ENCODE peak calls at places on chromosomes 7 and 10, in five cellular contexts. O is MM.1S; K is heart left ventricle; C is CD8-positive, alpha-beta T cell; W is heart right ventricle. N is an unnamed sample.

GRCh38 chr7:86963599-86964230 is 95.7 kb downstream of the ELAPOR2 start:
- DNase-seq in O (no peak), K (no peak), C (no peak), W (no peak), N (peak)

GRCh38 chr7:35446091-35446490 is 192.2 kb upstream of the TBX20 start:
- DNase-seq in O (no peak), K (peak), C (no peak), W (peak), N (no peak)

GRCh38 chr10:74320717-74321116 is 169.7 kb downstream of the ADK start:
- DNase-seq in O (no peak), K (no peak), C (no peak), W (no peak), N (no peak)

GRCh38 chr7:73768661-73769480 is 1.2 kb downstream of the CLDN3 start:
- DNase-seq in O (no peak), K (no peak), C (no peak), W (no peak), N (no peak)

GRCh38 chr7:12623223-12623622 is 52.7 kb downstream of the SCIN start:
- DNase-seq in O (no peak), K (no peak), C (no peak), W (no peak), N (no peak)

GRCh38 chr7:137462074-137462715 is 118.7 kb upstream of the PTN start:
- DNase-seq in O (no peak), K (no peak), C (no peak), W (no peak), N (no peak)

GRCh38 chr10:43398939-43399871 is 9.8 kb downstream of the HNRNPF start:
- DNase-seq in O (no peak), K (no peak), C (no peak), W (no peak), N (no peak)

GRCh38 chr10:48636231-48636630 is 31.4 kb upstream of the ARHGAP22 start:
- DNase-seq in O (no peak), K (no peak), C (no peak), W (no peak), N (no peak)

GRCh38 chr10:20768849-20769248 is 128.3 kb downstream of the NEBL start:
- DNase-seq in O (no peak), K (no peak), C (no peak), W (no peak), N (no peak)

GRCh38 chr10:131703941-131704340 is 196.9 kb upstream of the PPP2R2D start:
- DNase-seq in O (no peak), K (no peak), C (no peak), W (no peak), N (no peak)

GRCh38 chr7:51034531-51035264 is 252.0 kb upstream of the GRB10 start:
- DNase-seq in O (no peak), K (no peak), C (no peak), W (no peak), N (no peak)

GRCh38 chr7:155477469-155477868 is 19.5 kb downstream of the EN2 start:
- DNase-seq in O (peak), K (no peak), C (no peak), W (no peak), N (peak)
- TF ChIP-seq CTCF in O (no peak), K (no peak), C (no peak), W (no peak), N (no peak)

GRCh38 chr7:18548569-18548968 is 53.0 kb downstream of the HDAC9 start:
- DNase-seq in O (no peak), K (no peak), C (no peak), W (no peak), N (no peak)
- H3K4me3 ChIP-seq in O (no peak), K (no peak), C (no peak), W (no peak), N (no peak)

GRCh38 chr7:134669845-134670373 is 23.3 kb downstream of the BPGM start:
- DNase-seq in O (peak), K (peak), C (peak), W (no peak), N (peak)

GRCh38 chr7:134678115-134678514 is 31.5 kb downstream of the BPGM start:
- DNase-seq in O (no peak), K (no peak), C (no peak), W (no peak), N (no peak)

GRCh38 chr7:134676743-134677142 is 30.1 kb downstream of the BPGM start:
- DNase-seq in O (no peak), K (no peak), C (no peak), W (no peak), N (no peak)

GRCh38 chr7:134671670-134672069 is 25.0 kb downstream of the BPGM start:
- DNase-seq in O (no peak), K (no peak), C (no peak), W (no peak), N (no peak)

GRCh38 chr7:134674424-134674823 is 27.8 kb downstream of the BPGM start:
- DNase-seq in O (no peak), K (no peak), C (no peak), W (no peak), N (no peak)
- TF ChIP-seq CTCF in O (no peak), K (no peak), C (no peak), W (no peak), N (no peak)

GRCh38 chr7:114088541-114088940 is 169.7 kb upstream of the PPP1R3A start:
- DNase-seq in O (no peak), K (no peak), C (no peak), W (no peak), N (no peak)

GRCh38 chr7:114087674-114088539 is 169.1 kb upstream of the PPP1R3A start:
- DNase-seq in O (peak), K (peak), C (no peak), W (no peak), N (no peak)

GRCh38 chr7:114085592-114086490 is 167.0 kb upstream of the PPP1R3A start:
- DNase-seq in O (peak), K (peak), C (no peak), W (peak), N (peak)

GRCh38 chr7:114086491-114086905 is 167.7 kb upstream of the PPP1R3A start:
- DNase-seq in O (peak), K (peak), C (no peak), W (no peak), N (peak)

GRCh38 chr7:114086906-114087651 is 168.3 kb upstream of the PPP1R3A start:
- DNase-seq in O (peak), K (peak), C (no peak), W (no peak), N (no peak)
- H3K4me3 ChIP-seq in O (peak), K (peak), C (no peak), W (peak), N (peak)

DNA sequence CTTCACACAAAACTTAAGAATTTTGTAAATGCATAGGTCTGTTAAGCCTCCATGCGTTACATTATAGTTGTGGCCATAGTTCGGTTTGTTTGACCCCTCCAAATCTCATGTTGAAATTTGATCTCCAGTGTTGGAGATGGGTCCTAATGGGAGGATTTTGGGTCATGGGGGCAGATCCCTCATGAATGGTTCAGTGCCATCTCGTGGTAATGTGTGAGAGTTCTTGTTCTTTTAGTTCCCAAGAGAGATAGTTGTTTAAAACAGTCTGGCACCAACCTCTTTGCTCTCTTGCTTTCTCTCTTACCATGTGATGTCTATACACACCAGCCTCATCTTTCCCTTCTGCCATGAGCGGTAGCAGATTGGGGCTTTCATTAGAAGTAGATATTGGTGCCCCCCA is 264.3 kb downstream of the TCF7L2 start:
- DNase-seq in O (no peak), K (no peak), C (no peak), W (no peak), N (no peak)
- TF ChIP-seq CTCF in O (no peak), K (no peak), C (no peak), W (no peak), N (no peak)

DNA sequence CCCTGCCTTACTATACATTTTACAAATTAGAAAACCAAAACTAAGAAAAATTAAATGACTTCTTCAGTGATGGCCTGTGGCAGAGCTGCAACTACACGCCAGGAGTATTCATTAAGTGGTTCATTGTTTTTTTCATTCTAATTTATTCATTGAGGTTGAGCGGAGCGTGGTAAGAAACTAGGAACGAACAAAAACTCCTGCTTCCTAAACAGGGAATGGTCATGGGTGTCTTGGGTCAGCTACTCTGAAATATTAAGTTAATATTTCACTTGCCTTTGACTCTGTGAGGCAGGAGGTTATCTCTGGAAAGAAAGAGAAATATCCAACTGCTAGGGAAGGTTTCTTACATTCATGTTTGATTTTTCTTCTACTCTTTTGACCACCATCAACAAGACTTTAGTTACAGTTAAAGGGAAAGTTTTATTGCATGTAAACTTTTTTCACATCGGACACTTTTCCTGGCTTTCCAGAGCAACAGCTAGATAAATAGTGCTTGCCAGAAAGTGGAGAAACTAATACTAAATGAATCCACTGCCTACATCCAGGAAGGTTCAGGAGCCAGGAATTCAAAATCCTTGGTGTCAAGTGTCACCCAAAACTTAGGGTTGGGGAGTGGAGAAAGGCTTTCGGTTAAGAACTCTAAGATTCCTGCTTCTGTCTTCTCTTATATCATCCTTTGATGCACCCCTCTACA is 892 bp upstream of the GNG11 start:
- DNase-seq in O (no peak), K (no peak), C (no peak), W (no peak), N (no peak)
- H3K4me3 ChIP-seq in O (no peak), K (peak), C (no peak), W (peak), N (no peak)

DNA sequence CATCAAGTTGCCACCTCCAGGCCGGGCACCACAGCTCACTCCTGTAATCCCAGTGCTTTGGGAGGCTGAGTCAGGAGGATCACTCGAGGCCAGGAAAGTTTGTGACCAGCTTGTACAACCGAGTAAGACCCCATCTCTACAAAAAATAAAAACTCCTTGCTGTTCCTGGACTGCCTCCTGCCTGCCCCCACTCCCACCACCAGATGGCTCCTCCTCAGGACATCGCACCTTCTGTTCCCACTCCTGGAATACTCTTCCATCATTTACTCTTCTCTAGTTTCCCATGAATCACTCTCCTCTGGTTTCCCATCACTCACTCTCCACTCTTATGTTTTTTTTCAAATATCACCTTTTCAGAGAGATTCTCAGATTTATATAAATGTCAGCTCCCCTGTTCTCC is 540.7 kb downstream of the CALN1 start:
- DNase-seq in O (no peak), K (no peak), C (no peak), W (no peak), N (no peak)
- TF ChIP-seq CTCF in O (no peak), K (no peak), C (no peak), W (peak), N (no peak)

DNA sequence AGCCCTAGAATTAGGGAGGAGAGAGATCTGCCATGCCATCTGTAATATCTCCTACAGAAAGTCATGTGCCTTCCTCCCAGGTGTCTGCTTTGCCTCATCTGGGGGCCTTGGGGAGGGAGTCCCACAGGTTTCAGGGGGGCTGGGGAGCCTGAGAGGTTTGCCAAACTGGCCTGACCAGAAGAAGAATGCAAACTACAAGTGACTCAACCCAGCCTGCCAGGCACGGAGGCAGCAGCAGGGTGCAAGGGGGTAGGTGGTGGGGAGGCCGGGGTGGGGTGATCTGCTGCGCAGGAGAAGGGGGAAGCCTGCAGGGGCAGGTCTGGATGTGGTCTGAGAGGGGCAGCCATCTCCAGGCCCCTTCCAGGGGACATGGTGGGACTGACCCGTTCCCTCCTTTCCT is 9.6 kb upstream of the TRIM8 start:
- DNase-seq in O (no peak), K (peak), C (no peak), W (no peak), N (no peak)
- H3K4me3 ChIP-seq in O (no peak), K (no peak), C (no peak), W (no peak), N (no peak)

DNA sequence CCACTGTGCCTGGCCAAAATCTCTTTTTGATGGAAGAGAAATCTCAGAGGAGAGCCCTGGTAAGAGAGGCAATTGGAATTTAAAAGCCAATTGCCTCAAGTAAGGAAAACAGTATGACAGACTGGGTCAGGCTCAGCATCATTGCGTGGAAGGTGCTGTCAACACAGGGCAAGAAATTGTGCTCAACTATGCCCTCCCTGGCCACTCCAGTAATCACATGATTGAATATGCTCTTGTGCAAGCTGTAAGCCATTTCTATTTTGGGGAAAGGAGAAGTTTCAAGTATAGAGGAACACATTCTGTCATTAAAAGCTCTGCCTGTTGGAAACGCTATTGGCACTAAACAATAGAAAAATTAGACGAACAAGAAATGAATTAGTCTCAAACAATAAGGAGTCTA is 1127.7 kb downstream of the REEP3 start:
- DNase-seq in O (peak), K (no peak), C (no peak), W (no peak), N (peak)
- TF ChIP-seq CTCF in O (no peak), K (no peak), C (no peak), W (no peak), N (no peak)